ENCODE peak calls at places on chromosomes 11 and 22, in nine cellular contexts. J is aorta; X is CD8-positive, alpha-beta memory T cell; D is OCI-LY7; L is MM.1S; E is substantia nigra; G is dorsolateral prefrontal cortex; I is coronary artery; V is CD8-positive, alpha-beta T cell. P is an unnamed sample.

GRCh38 chr11:23509023-23509422 is 648.7 kb upstream of the CCDC179 start:
- DNase-seq in J (no peak), X (no peak), D (no peak), L (no peak), E (no peak), G (no peak), I (no peak), V (no peak), P (no peak)

GRCh38 chr11:84580338-84580737 is 1046.8 kb downstream of the DLG2 start:
- DNase-seq in J (no peak), X (no peak), D (no peak), L (no peak), E (no peak), G (no peak), I (no peak), V (no peak), P (no peak)

GRCh38 chr11:67634366-67635230 is 4.9 kb upstream of the NUDT8 start:
- DNase-seq in J (no peak), X (no peak), D (no peak), L (no peak), E (no peak), G (no peak), I (peak), V (no peak), P (no peak)

GRCh38 chr11:96607890-96608558 is 218.2 kb downstream of the JRKL start:
- DNase-seq in J (no peak), X (no peak), D (no peak), L (no peak), E (no peak), G (no peak), I (no peak), V (no peak), P (no peak)

GRCh38 chr11:48107188-48107704 is 109.4 kb upstream of the OR4B1 start:
- DNase-seq in J (no peak), X (no peak), D (peak), L (peak), E (no peak), G (no peak), I (peak), V (no peak), P (no peak)

GRCh38 chr11:32259641-32260081 is 168.8 kb downstream of the RCN1 start:
- DNase-seq in J (peak), X (no peak), D (no peak), L (peak), E (no peak), G (peak), I (no peak), V (no peak), P (no peak)

GRCh38 chr11:118622376-118623290 is 15.2 kb downstream of the PHLDB1 start:
- DNase-seq in J (peak), X (no peak), D (no peak), L (no peak), E (no peak), G (no peak), I (no peak), V (no peak), P (no peak)

GRCh38 chr11:33291004-33291777 is 34.0 kb downstream of the HIPK3 start:
- DNase-seq in J (no peak), X (no peak), D (no peak), L (peak), E (no peak), G (no peak), I (no peak), V (no peak), P (no peak)

GRCh38 chr11:2924821-2925675 is 4.2 kb downstream of the PHLDA2 start:
- DNase-seq in J (no peak), X (no peak), D (no peak), L (no peak), E (no peak), G (no peak), I (no peak), V (no peak), P (no peak)
- H3K27ac ChIP-seq in J (no peak), X (no peak), D (no peak), L (no peak), E (no peak), G (no peak), I (no peak), V (no peak), P (no peak)

GRCh38 chr11:66003291-66003690 is 988 bp downstream of the BANF1 start:
- DNase-seq in J (peak), X (no peak), D (no peak), L (no peak), E (no peak), G (no peak), I (no peak), V (no peak), P (no peak)
- H3K27ac ChIP-seq in J (peak), X (peak), D (peak), L (peak), E (peak), G (peak), I (peak), V (no peak), P (peak)

GRCh38 chr11:134050541-134051383 is 18.1 kb upstream of the JAM3 start:
- DNase-seq in J (peak), X (peak), D (peak), L (peak), E (peak), G (peak), I (peak), V (peak), P (peak)
- H3K27ac ChIP-seq in J (no peak), X (no peak), D (no peak), L (no peak), E (no peak), G (peak), I (no peak), V (no peak), P (peak)

GRCh38 chr11:18352581-18352980 is 30.2 kb downstream of the GTF2H1 start:
- DNase-seq in J (no peak), X (no peak), D (no peak), L (no peak), E (no peak), G (no peak), I (no peak), V (no peak), P (no peak)
- H3K27ac ChIP-seq in J (no peak), X (no peak), D (no peak), L (no peak), E (no peak), G (no peak), I (no peak), V (no peak), P (no peak)

GRCh38 chr22:35394011-35394312 is 6.0 kb upstream of the MCM5 start:
- DNase-seq in J (no peak), X (no peak), D (no peak), L (no peak), E (no peak), G (no peak), I (no peak), V (no peak), P (no peak)
- H3K27ac ChIP-seq in J (peak), X (peak), D (no peak), L (no peak), E (no peak), G (no peak), I (no peak), V (no peak), P (no peak)